ENCODE peak calls at places on chromosomes 11 and 22, in ten cellular contexts. P is NB4, G is lung, M is keratinocyte, R is foreskin fibroblast, K is LNCaP clone FGC, I is tibial nerve, T is lower lobe of right lung, F is tibial artery, N is cardiac muscle cell. A is an unnamed sample.
A peak's percentile ranks its signal among the peaks of the same experiment; 100 is the strongest.

GRCh38 chr11:129061466-129062194 is 119.0 kb upstream of the TP53AIP1 start:
- DNase-seq in P (no peak), G (no peak), M (peak; percentile 7), R (peak; percentile 33), K (no peak), I (no peak), T (no peak), F (no peak), N (no peak), A (no peak)

GRCh38 chr11:57566035-57566504 is 1.4 kb downstream of the UBE2L6 start:
- DNase-seq in P (peak; percentile 46), G (no peak), M (no peak), R (peak; percentile 58), K (no peak), I (peak; percentile 39), T (no peak), F (peak; percentile 44), N (peak; percentile 44), A (no peak)

GRCh38 chr22:38955250-38955775 is 2.1 kb upstream of the APOBEC3A start:
- DNase-seq in P (no peak), G (no peak), M (no peak), R (no peak), K (no peak), I (no peak), T (no peak), F (no peak), N (no peak), A (no peak)

GRCh38 chr11:124793466-124794278 is 6.5 kb downstream of the MSANTD2 start:
- DNase-seq in P (peak; percentile 66), G (no peak), M (peak; percentile 4), R (peak; percentile 69), K (no peak), I (no peak), T (no peak), F (no peak), N (peak; percentile 74), A (no peak)

GRCh38 chr11:119336744-119337469 is 2.6 kb downstream of the RNF26 start:
- DNase-seq in P (no peak), G (no peak), M (no peak), R (no peak), K (no peak), I (no peak), T (no peak), F (no peak), N (no peak), A (no peak)

GRCh38 chr11:12270215-12270797 is 107.1 kb upstream of the PARVA start:
- DNase-seq in P (no peak), G (no peak), M (no peak), R (no peak), K (no peak), I (no peak), T (no peak), F (no peak), N (no peak), A (no peak)

GRCh38 chr11:17905477-17905876 is 107.4 kb downstream of the SERGEF start:
- DNase-seq in P (no peak), G (no peak), M (no peak), R (no peak), K (no peak), I (no peak), T (no peak), F (no peak), N (no peak), A (no peak)

GRCh38 chr11:1157645-1158591 is at the start of gene MUC5AC:
- DNase-seq in P (no peak), G (no peak), M (no peak), R (no peak), K (no peak), I (no peak), T (no peak), F (no peak), N (no peak), A (peak; percentile 54)

GRCh38 chr11:69674267-69674885 is 777 bp downstream of the LTO1 start:
- DNase-seq in P (peak; percentile 56), G (no peak), M (no peak), R (peak; percentile 91), K (no peak), I (no peak), T (no peak), F (no peak), N (no peak), A (no peak)

GRCh38 chr11:27926981-27927481 is 180.9 kb downstream of the KIF18A start:
- DNase-seq in P (peak; percentile 95), G (no peak), M (peak; percentile 53), R (peak; percentile 81), K (no peak), I (no peak), T (no peak), F (no peak), N (no peak), A (no peak)

GRCh38 chr11:733072-733471 is 14.2 kb upstream of the TALDO1 start:
- DNase-seq in P (no peak), G (no peak), M (no peak), R (no peak), K (no peak), I (no peak), T (no peak), F (no peak), N (no peak), A (no peak)

GRCh38 chr11:106854429-106854828 is 163.8 kb downstream of the GUCY1A2 start:
- DNase-seq in P (no peak), G (no peak), M (no peak), R (no peak), K (no peak), I (no peak), T (no peak), F (no peak), N (no peak), A (no peak)

GRCh38 chr11:36492724-36493304 is 17.3 kb downstream of the TRAF6 start:
- DNase-seq in P (peak; percentile 70), G (no peak), M (no peak), R (peak; percentile 71), K (no peak), I (peak; percentile 35), T (no peak), F (no peak), N (peak; percentile 53), A (no peak)

GRCh38 chr11:84558085-84558905 is 1068.8 kb downstream of the DLG2 start:
- DNase-seq in P (peak; percentile 62), G (no peak), M (peak; percentile 15), R (peak; percentile 46), K (peak; percentile 39), I (peak; percentile 13), T (no peak), F (no peak), N (peak; percentile 66), A (no peak)

GRCh38 chr22:43847376-43848289 is 14.7 kb downstream of the SULT4A1 start:
- DNase-seq in P (no peak), G (no peak), M (no peak), R (no peak), K (no peak), I (no peak), T (no peak), F (no peak), N (no peak), A (peak; percentile 59)

GRCh38 chr11:76317296-76317695 is 63.6 kb downstream of the THAP12 start:
- DNase-seq in P (no peak), G (no peak), M (no peak), R (no peak), K (no peak), I (no peak), T (peak; percentile 41), F (no peak), N (no peak), A (no peak)
- TF ChIP-seq CTCF in P (no peak), G (no peak), M (no peak), R (no peak), K (no peak), I (no peak), T (no peak), F (no peak), N (no peak), A (no peak)

GRCh38 chr11:61172888-61173287 is 11.7 kb upstream of the VPS37C start:
- DNase-seq in P (no peak), G (no peak), M (no peak), R (no peak), K (no peak), I (no peak), T (no peak), F (no peak), N (no peak), A (peak; percentile 43)

GRCh38 chr11:61174949-61175348 is 13.7 kb upstream of the VPS37C start:
- DNase-seq in P (no peak), G (no peak), M (no peak), R (no peak), K (no peak), I (no peak), T (no peak), F (no peak), N (no peak), A (no peak)

GRCh38 chr11:61174275-61174674 is 13.0 kb upstream of the VPS37C start:
- DNase-seq in P (no peak), G (no peak), M (no peak), R (no peak), K (no peak), I (no peak), T (no peak), F (no peak), N (no peak), A (no peak)

GRCh38 chr11:61172353-61172752 is 11.1 kb upstream of the VPS37C start:
- DNase-seq in P (no peak), G (no peak), M (no peak), R (no peak), K (no peak), I (no peak), T (no peak), F (no peak), N (no peak), A (peak; percentile 30)

GRCh38 chr11:61173456-61173855 is 12.2 kb upstream of the VPS37C start:
- DNase-seq in P (peak; percentile 56), G (no peak), M (no peak), R (peak; percentile 50), K (peak; percentile 41), I (no peak), T (no peak), F (no peak), N (no peak), A (no peak)
- TF ChIP-seq CTCF in P (no peak), G (no peak), M (no peak), R (no peak), K (peak; percentile 72), I (no peak), T (no peak), F (no peak), N (no peak), A (no peak)

DNA sequence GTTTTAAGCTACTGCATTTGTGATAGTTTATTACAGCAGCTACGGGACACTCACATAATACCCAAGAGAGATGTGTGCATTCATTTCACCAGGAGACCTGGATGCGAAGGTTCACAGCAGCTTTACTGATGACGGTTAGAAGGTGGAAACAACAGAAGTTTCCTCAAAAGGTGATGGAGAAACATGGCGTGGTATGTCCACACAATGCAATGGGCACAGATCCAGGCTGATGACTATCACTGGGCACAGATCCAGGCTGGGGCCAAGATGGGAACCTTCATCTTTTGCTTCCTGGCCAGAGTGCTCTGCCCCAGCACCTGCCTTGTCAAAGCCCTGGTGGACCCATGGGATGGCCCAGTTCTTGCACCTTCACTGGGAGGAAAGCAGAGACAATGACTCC is 30.6 kb upstream of the RFPL3 start:
- DNase-seq in P (no peak), G (no peak), M (no peak), R (peak; percentile 25), K (no peak), I (no peak), T (no peak), F (no peak), N (no peak), A (no peak)
- TF ChIP-seq CTCF in P (no peak), G (no peak), M (no peak), R (no peak), K (no peak), I (no peak), T (no peak), F (no peak), N (no peak), A (no peak)

GRCh38 chr22:29641781-29642355 is 38.4 kb downstream of the NF2 start:
- DNase-seq in P (no peak), G (no peak), M (no peak), R (no peak), K (no peak), I (no peak), T (no peak), F (no peak), N (no peak), A (no peak)
- TF ChIP-seq CTCF in P (no peak), G (no peak), M (no peak), R (no peak), K (no peak), I (no peak), T (no peak), F (no peak), N (no peak), A (no peak)